ENCODE peak calls at places on chromosomes 7 and 10, in nine cellular contexts. P is uterus, U is breast epithelium, Q is AG04450, B is WERI-Rb-1, R is thyroid gland, H is heart right ventricle, J is mammary epithelial cell, E is psoas muscle. C is an unnamed sample.

GRCh38 chr10:132810807-132811700 is 25.1 kb upstream of the NKX6-2 start:
- DNase-seq in P (no peak), U (no peak), Q (no peak), B (no peak), R (no peak), H (no peak), J (no peak), E (peak; percentile 43), C (no peak)

GRCh38 chr10:132542819-132543218 is 5.2 kb downstream of the INPP5A start:
- DNase-seq in P (no peak), U (no peak), Q (no peak), B (no peak), R (no peak), H (no peak), J (no peak), E (no peak), C (no peak)

GRCh38 chr10:43606323-43607198 is at the start of gene ZNF485:
- DNase-seq in P (peak; percentile 74), U (peak; percentile 61), Q (no peak), B (peak; percentile 77), R (peak; percentile 71), H (peak; percentile 70), J (peak; percentile 45), E (peak; percentile 87), C (peak; percentile 70)

GRCh38 chr10:119643306-119644214 is 7.6 kb upstream of the BAG3 start:
- DNase-seq in P (peak; percentile 56), U (no peak), Q (no peak), B (peak; percentile 52), R (no peak), H (no peak), J (no peak), E (no peak), C (no peak)

GRCh38 chr7:108293190-108293612 is 163.0 kb downstream of the NRCAM start:
- DNase-seq in P (no peak), U (no peak), Q (no peak), B (peak; percentile 84), R (no peak), H (no peak), J (no peak), E (no peak), C (no peak)

GRCh38 chr10:83983578-83984255 is 155.6 kb upstream of the GHITM start:
- DNase-seq in P (no peak), U (no peak), Q (no peak), B (no peak), R (no peak), H (no peak), J (peak; percentile 87), E (no peak), C (no peak)

GRCh38 chr10:97888641-97889262 is 39.1 kb downstream of the GOLGA7B start:
- DNase-seq in P (no peak), U (no peak), Q (no peak), B (no peak), R (peak; percentile 62), H (no peak), J (peak; percentile 82), E (no peak), C (peak; percentile 46)

GRCh38 chr7:44175730-44176129 is 13.5 kb downstream of the GCK start:
- DNase-seq in P (no peak), U (no peak), Q (no peak), B (no peak), R (no peak), H (no peak), J (no peak), E (no peak), C (no peak)

GRCh38 chr7:78172138-78172887 is 373.7 kb downstream of the PHTF2 start:
- DNase-seq in P (no peak), U (no peak), Q (no peak), B (no peak), R (no peak), H (no peak), J (no peak), E (no peak), C (no peak)

GRCh38 chr7:6271091-6271658 is 1.2 kb downstream of the CYTH3 start:
- DNase-seq in P (peak; percentile 38), U (peak; percentile 54), Q (no peak), B (no peak), R (peak; percentile 80), H (peak; percentile 67), J (peak; percentile 63), E (peak; percentile 78), C (peak; percentile 39)

GRCh38 chr7:95527033-95527775 is 41.5 kb downstream of the ASB4 start:
- DNase-seq in P (peak; percentile 47), U (no peak), Q (no peak), B (peak; percentile 50), R (peak; percentile 50), H (peak; percentile 65), J (peak; percentile 20), E (peak; percentile 67), C (no peak)

GRCh38 chr10:124448696-124449169 is 1.1 kb downstream of the NKX1-2 start:
- DNase-seq in P (no peak), U (no peak), Q (no peak), B (no peak), R (no peak), H (no peak), J (no peak), E (no peak), C (no peak)

GRCh38 chr7:91162415-91162814 is 101.8 kb upstream of the FZD1 start:
- DNase-seq in P (no peak), U (no peak), Q (no peak), B (no peak), R (no peak), H (no peak), J (no peak), E (no peak), C (no peak)

GRCh38 chr7:35908305-35909223 is 107.7 kb downstream of the SEPTIN7 start:
- DNase-seq in P (peak; percentile 29), U (no peak), Q (no peak), B (no peak), R (peak; percentile 22), H (peak; percentile 19), J (no peak), E (peak; percentile 67), C (peak; percentile 13)

GRCh38 chr7:80312139-80312661 is 177.6 kb downstream of the GNAI1 start:
- DNase-seq in P (no peak), U (no peak), Q (peak; percentile 72), B (no peak), R (peak; percentile 34), H (no peak), J (peak; percentile 78), E (no peak), C (no peak)

GRCh38 chr10:93991596-93992284 is 2.0 kb upstream of the PLCE1 start:
- DNase-seq in P (peak; percentile 36), U (no peak), Q (no peak), B (no peak), R (peak; percentile 81), H (peak; percentile 65), J (peak; percentile 53), E (peak; percentile 66), C (no peak)
- H3K27ac ChIP-seq in P (peak overlapping the region; percentile 60), U (peak overlapping the region; percentile 44), Q (peak overlapping the region; percentile 55), B (no peak overlapping the region), R (peak overlapping the region; percentile 60), H (no peak overlapping the region), J (no peak overlapping the region), E (peak overlapping the region; percentile 61), C (peak overlapping the region; percentile 11)

GRCh38 chr7:138981332-138982203 is at the start of gene KIAA1549:
- DNase-seq in P (peak; percentile 68), U (peak; percentile 65), Q (no peak), B (peak; percentile 80), R (peak; percentile 69), H (peak; percentile 45), J (peak; percentile 60), E (peak; percentile 70), C (no peak)
- H3K27ac ChIP-seq in P (peak within 1 kb of the TSS; percentile 47), U (peak within 1 kb of the TSS; percentile 86), Q (no peak within 1 kb of the TSS), B (peak within 1 kb of the TSS; percentile 81), R (no peak within 1 kb of the TSS), H (no peak within 1 kb of the TSS), J (peak within 1 kb of the TSS; percentile 27), E (peak within 1 kb of the TSS; percentile 46), C (peak within 1 kb of the TSS; percentile 16)

GRCh38 chr7:816300-816750 is 16.0 kb upstream of the SUN1 start:
- DNase-seq in P (peak; percentile 98), U (peak; percentile 98), Q (peak; percentile 90), B (peak; percentile 98), R (peak; percentile 99), H (peak; percentile 98), J (peak; percentile 98), E (peak; percentile 99), C (peak; percentile 91)

GRCh38 chr7:820341-820740 is 11.9 kb upstream of the SUN1 start:
- DNase-seq in P (no peak), U (no peak), Q (no peak), B (no peak), R (no peak), H (no peak), J (no peak), E (no peak), C (no peak)

GRCh38 chr7:816751-817671 is 15.3 kb upstream of the SUN1 start:
- DNase-seq in P (no peak), U (peak; percentile 53), Q (no peak), B (no peak), R (no peak), H (no peak), J (peak; percentile 54), E (no peak), C (no peak)

GRCh38 chr7:818031-818699 is 14.1 kb upstream of the SUN1 start:
- DNase-seq in P (no peak), U (no peak), Q (no peak), B (no peak), R (no peak), H (no peak), J (peak; percentile 57), E (no peak), C (no peak)

GRCh38 chr7:815284-816216 is 16.7 kb upstream of the SUN1 start:
- DNase-seq in P (peak; percentile 53), U (no peak), Q (no peak), B (peak; percentile 72), R (peak; percentile 62), H (no peak), J (no peak), E (no peak), C (no peak)
- H3K27ac ChIP-seq in P (peak overlapping the region; percentile 97), U (peak overlapping the region; percentile 99), Q (no peak overlapping the region), B (peak overlapping the region; percentile 71), R (peak overlapping the region; percentile 84), H (peak overlapping the region; percentile 71), J (no peak overlapping the region), E (peak overlapping the region; percentile 97), C (peak overlapping the region; percentile 58)

GRCh38 chr10:116588995-116589394 is 1.8 kb upstream of the PNLIPRP1 start:
- DNase-seq in P (no peak), U (no peak), Q (no peak), B (no peak), R (no peak), H (no peak), J (no peak), E (no peak), C (no peak)

GRCh38 chr10:116589911-116590310 is 848 bp upstream of the PNLIPRP1 start:
- DNase-seq in P (no peak), U (no peak), Q (no peak), B (no peak), R (no peak), H (no peak), J (no peak), E (no peak), C (no peak)

GRCh38 chr10:116593139-116593740 is 2.5 kb downstream of the PNLIPRP1 start:
- DNase-seq in P (no peak), U (no peak), Q (no peak), B (no peak), R (no peak), H (no peak), J (no peak), E (no peak), C (no peak)

GRCh38 chr10:116587878-116588590 is 2.7 kb upstream of the PNLIPRP1 start:
- DNase-seq in P (no peak), U (no peak), Q (no peak), B (no peak), R (no peak), H (no peak), J (no peak), E (no peak), C (no peak)

GRCh38 chr10:116590590-116591444 is at the start of gene PNLIPRP1:
- DNase-seq in P (no peak), U (no peak), Q (no peak), B (no peak), R (no peak), H (no peak), J (no peak), E (no peak), C (no peak)
- H3K27ac ChIP-seq in P (no peak within 1 kb of the TSS), U (no peak within 1 kb of the TSS), Q (no peak within 1 kb of the TSS), B (no peak within 1 kb of the TSS), R (no peak within 1 kb of the TSS), H (no peak within 1 kb of the TSS), J (no peak within 1 kb of the TSS), E (no peak within 1 kb of the TSS), C (no peak within 1 kb of the TSS)

C was measured in caudate nucleus.